ENCODE peak calls at places on chromosomes 16 and 17, in six cellular contexts. O is mesenchymal stem cell, B is IMR-90, Z is neuronal stem cell, E is trophoblast cell, Q is H9. S is an unnamed sample.

GRCh38 chr17:11178576-11178975 is 62.4 kb upstream of the SHISA6 start:
- DNase-seq in O (no peak), B (no peak), Z (no peak), E (peak), Q (no peak), S (no peak)

GRCh38 chr16:72908362-72908838 is 139.5 kb downstream of the ZFHX3 start:
- DNase-seq in O (no peak), B (no peak), Z (no peak), E (peak), Q (no peak), S (no peak)

GRCh38 chr16:23514381-23515152 is 4.3 kb upstream of the GGA2 start:
- DNase-seq in O (no peak), B (no peak), Z (no peak), E (no peak), Q (no peak), S (no peak)

GRCh38 chr17:15412606-15413005 is 54.8 kb downstream of the CDRT4 start:
- DNase-seq in O (no peak), B (no peak), Z (no peak), E (peak), Q (no peak), S (no peak)

GRCh38 chr17:41301916-41302901 is at the start of gene KRTAP29-1:
- DNase-seq in O (no peak), B (no peak), Z (no peak), E (no peak), Q (no peak), S (no peak)

GRCh38 chr17:2191785-2192184 is 111.8 kb downstream of the SMG6 start:
- DNase-seq in O (peak), B (no peak), Z (no peak), E (no peak), Q (no peak), S (no peak)

GRCh38 chr16:57882797-57883196 is 80.5 kb upstream of the KIFC3 start:
- DNase-seq in O (no peak), B (peak), Z (no peak), E (no peak), Q (no peak), S (no peak)

GRCh38 chr17:82050761-82051641 is 610 bp downstream of the RFNG start:
- DNase-seq in O (no peak), B (no peak), Z (no peak), E (no peak), Q (no peak), S (no peak)

GRCh38 chr16:50902457-50902856 is 160.6 kb downstream of the CYLD start:
- DNase-seq in O (no peak), B (no peak), Z (no peak), E (no peak), Q (no peak), S (no peak)

GRCh38 chr16:79843631-79844043 is 243.1 kb upstream of the MAF start:
- DNase-seq in O (no peak), B (no peak), Z (no peak), E (peak), Q (no peak), S (no peak)

GRCh38 chr17:81608082-81608481 is 28.8 kb downstream of the NPLOC4 start:
- DNase-seq in O (no peak), B (peak), Z (no peak), E (no peak), Q (no peak), S (no peak)

GRCh38 chr16:2474877-2475412 is at the start of gene TBC1D24:
- DNase-seq in O (peak), B (peak), Z (peak), E (peak), Q (peak), S (no peak)

GRCh38 chr16:57708168-57708567 is 13.6 kb downstream of the DRC7 start:
- DNase-seq in O (no peak), B (peak), Z (no peak), E (no peak), Q (no peak), S (no peak)

GRCh38 chr16:50021509-50021908 is 3.5 kb upstream of the CNEP1R1 start:
- DNase-seq in O (no peak), B (no peak), Z (peak), E (peak), Q (peak), S (no peak)

GRCh38 chr17:50271173-50271750 is 3.0 kb upstream of the TMEM92 start:
- DNase-seq in O (peak), B (peak), Z (no peak), E (no peak), Q (no peak), S (peak)

GRCh38 chr16:54597222-54597621 is 310.6 kb upstream of the IRX3 start:
- DNase-seq in O (no peak), B (no peak), Z (no peak), E (no peak), Q (no peak), S (no peak)

GRCh38 chr16:54462151-54462651 is 175.6 kb upstream of the IRX3 start:
- DNase-seq in O (no peak), B (no peak), Z (no peak), E (no peak), Q (no peak), S (no peak)

GRCh38 chr16:57651344-57652333 is 16.5 kb upstream of the ADGRG3 start:
- DNase-seq in O (no peak), B (no peak), Z (no peak), E (no peak), Q (no peak), S (no peak)

GRCh38 chr16:49528035-49528434 is 154.4 kb downstream of the C16orf78 start:
- DNase-seq in O (peak), B (no peak), Z (no peak), E (no peak), Q (no peak), S (no peak)

GRCh38 chr16:4200000-4200780 is 41.7 kb downstream of the SRL start:
- DNase-seq in O (peak), B (peak), Z (peak), E (peak), Q (peak), S (peak)

GRCh38 chr17:66711936-66712335 is 123.0 kb upstream of the CACNG5 start:
- DNase-seq in O (no peak), B (no peak), Z (no peak), E (no peak), Q (peak), S (no peak)

GRCh38 chr16:86363057-86363490 is 147.3 kb upstream of the FOXF1 start:
- DNase-seq in O (peak), B (peak), Z (no peak), E (no peak), Q (no peak), S (no peak)

GRCh38 chr17:851986-852385 is 69.8 kb downstream of the MRM3 start:
- DNase-seq in O (no peak), B (no peak), Z (no peak), E (no peak), Q (no peak), S (no peak)

GRCh38 chr17:50311112-50311460 is 34.8 kb upstream of the XYLT2 start:
- DNase-seq in O (no peak), B (no peak), Z (no peak), E (no peak), Q (no peak), S (no peak)

GRCh38 chr16:80197790-80198201 is 343.0 kb upstream of the DYNLRB2 start:
- DNase-seq in O (peak), B (peak), Z (no peak), E (peak), Q (no peak), S (no peak)

GRCh38 chr17:28346746-28347246 is 10.5 kb downstream of the POLDIP2 start:
- DNase-seq in O (peak), B (no peak), Z (no peak), E (peak), Q (peak), S (no peak)

GRCh38 chr16:74448990-74449389 is 27.7 kb upstream of the CLEC18B start:
- DNase-seq in O (peak), B (peak), Z (no peak), E (peak), Q (no peak), S (no peak)

GRCh38 chr17:49887086-49887743 is 39.3 kb upstream of the TAC4 start:
- DNase-seq in O (no peak), B (no peak), Z (no peak), E (peak), Q (peak), S (no peak)

GRCh38 chr17:17740627-17741237 is 59.5 kb downstream of the RAI1 start:
- DNase-seq in O (no peak), B (no peak), Z (no peak), E (no peak), Q (peak), S (no peak)

GRCh38 chr16:85699224-85699558 is 10.4 kb upstream of the GINS2 start:
- DNase-seq in O (no peak), B (no peak), Z (no peak), E (no peak), Q (peak), S (peak)

GRCh38 chr17:50459756-50460155 is 8.9 kb downstream of the CHAD start:
- DNase-seq in O (no peak), B (no peak), Z (no peak), E (no peak), Q (no peak), S (no peak)

GRCh38 chr17:3916013-3916696 is at the start of gene P2RX1:
- DNase-seq in O (no peak), B (no peak), Z (no peak), E (no peak), Q (no peak), S (no peak)

GRCh38 chr17:51702963-51703362 is 442.6 kb downstream of the UTP18 start:
- DNase-seq in O (no peak), B (no peak), Z (no peak), E (no peak), Q (no peak), S (no peak)

GRCh38 chr16:72561-73537 is at the start of gene RHBDF1:
- DNase-seq in O (peak), B (peak), Z (peak), E (peak), Q (peak), S (no peak)

GRCh38 chr17:45046536-45047125 is 4.8 kb downstream of the DCAKD start:
- DNase-seq in O (peak), B (peak), Z (no peak), E (peak), Q (no peak), S (no peak)

GRCh38 chr16:14629612-14629918 is 495 bp downstream of the PARN start:
- DNase-seq in O (peak), B (no peak), Z (no peak), E (peak), Q (no peak), S (no peak)
- H2BK120ac ChIP-seq in O (peak), B (no peak), Z (no peak), E (peak), Q (no peak), S (no peak)

GRCh38 chr17:67974598-67975066 is 21.6 kb downstream of the C17orf58 start:
- DNase-seq in O (no peak), B (no peak), Z (peak), E (no peak), Q (peak), S (peak)

GRCh38 chr17:67970783-67971182 is 25.5 kb downstream of the C17orf58 start:
- DNase-seq in O (no peak), B (no peak), Z (no peak), E (no peak), Q (no peak), S (no peak)

GRCh38 chr17:67974186-67974585 is 22.1 kb downstream of the C17orf58 start:
- DNase-seq in O (peak), B (no peak), Z (no peak), E (no peak), Q (peak), S (no peak)
- H2BK120ac ChIP-seq in O (no peak), B (no peak), Z (no peak), E (no peak), Q (no peak), S (peak)

DNA sequence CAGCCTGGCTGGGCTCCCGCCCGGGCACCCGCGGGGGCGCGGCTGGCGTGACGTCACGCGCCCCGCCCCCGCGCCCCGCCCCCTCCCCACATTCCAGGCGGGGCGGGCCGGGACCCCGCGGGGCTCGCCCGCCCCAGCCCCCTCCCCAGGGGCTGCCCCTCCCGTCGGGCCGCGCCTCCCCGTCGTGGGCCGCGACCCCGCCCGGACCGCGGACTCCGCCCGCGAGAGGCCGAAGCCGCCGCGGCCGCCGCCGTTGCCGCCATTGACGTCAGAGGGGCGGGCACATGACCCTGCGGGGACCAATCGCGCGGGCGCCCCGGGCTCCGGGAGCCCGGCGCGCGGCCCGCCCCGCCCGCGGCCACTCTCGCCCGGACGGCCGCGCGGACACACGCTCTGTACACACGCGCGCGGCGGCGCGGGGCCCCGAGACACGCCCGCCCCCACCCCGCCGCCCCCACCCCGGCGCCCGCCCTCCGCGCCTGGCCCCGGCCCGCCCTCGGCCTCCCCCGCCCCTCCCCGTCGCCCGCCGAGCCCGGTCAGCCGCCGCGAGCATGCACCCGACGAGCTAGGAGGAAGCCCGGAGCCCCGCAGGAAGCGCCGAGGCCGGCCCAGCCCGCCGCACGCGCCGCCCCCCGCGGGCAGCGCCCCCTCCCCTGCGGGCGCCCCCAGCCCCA is at the start of gene CMIP:
- DNase-seq in O (peak), B (peak), Z (peak), E (peak), Q (peak), S (peak)
- H2BK120ac ChIP-seq in O (peak), B (peak), Z (no peak), E (peak), Q (no peak), S (no peak)

DNA sequence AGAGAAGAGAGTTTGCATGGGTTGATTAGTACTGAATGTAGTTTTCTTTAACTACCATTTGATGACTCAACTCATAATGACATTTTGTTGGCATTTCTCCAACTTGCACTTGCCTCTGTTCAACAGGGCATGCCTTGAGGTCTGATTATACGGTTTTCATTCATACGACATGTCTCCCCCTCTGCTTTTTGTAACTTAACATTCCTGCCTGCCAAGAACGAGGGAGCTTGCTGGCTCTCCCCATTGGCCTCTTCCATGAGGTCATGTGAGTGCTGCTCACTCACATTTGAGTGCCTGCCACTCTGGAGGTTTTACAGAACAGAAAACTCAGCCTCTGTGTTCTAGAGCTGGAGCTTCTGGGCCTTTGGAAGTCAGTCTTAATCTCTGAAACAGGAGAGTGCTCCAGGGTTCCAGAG is 19.7 kb downstream of the MAP2K6 start:
- DNase-seq in O (peak), B (peak), Z (no peak), E (no peak), Q (no peak), S (no peak)
- H2BK120ac ChIP-seq in O (no peak), B (no peak), Z (no peak), E (no peak), Q (no peak), S (no peak)

GRCh38 chr16:30951193-30951592 is 2.3 kb downstream of the ORAI3 start:
- DNase-seq in O (no peak), B (no peak), Z (no peak), E (no peak), Q (no peak), S (no peak)
- H2BK120ac ChIP-seq in O (no peak), B (no peak), Z (no peak), E (no peak), Q (no peak), S (no peak)

DNA sequence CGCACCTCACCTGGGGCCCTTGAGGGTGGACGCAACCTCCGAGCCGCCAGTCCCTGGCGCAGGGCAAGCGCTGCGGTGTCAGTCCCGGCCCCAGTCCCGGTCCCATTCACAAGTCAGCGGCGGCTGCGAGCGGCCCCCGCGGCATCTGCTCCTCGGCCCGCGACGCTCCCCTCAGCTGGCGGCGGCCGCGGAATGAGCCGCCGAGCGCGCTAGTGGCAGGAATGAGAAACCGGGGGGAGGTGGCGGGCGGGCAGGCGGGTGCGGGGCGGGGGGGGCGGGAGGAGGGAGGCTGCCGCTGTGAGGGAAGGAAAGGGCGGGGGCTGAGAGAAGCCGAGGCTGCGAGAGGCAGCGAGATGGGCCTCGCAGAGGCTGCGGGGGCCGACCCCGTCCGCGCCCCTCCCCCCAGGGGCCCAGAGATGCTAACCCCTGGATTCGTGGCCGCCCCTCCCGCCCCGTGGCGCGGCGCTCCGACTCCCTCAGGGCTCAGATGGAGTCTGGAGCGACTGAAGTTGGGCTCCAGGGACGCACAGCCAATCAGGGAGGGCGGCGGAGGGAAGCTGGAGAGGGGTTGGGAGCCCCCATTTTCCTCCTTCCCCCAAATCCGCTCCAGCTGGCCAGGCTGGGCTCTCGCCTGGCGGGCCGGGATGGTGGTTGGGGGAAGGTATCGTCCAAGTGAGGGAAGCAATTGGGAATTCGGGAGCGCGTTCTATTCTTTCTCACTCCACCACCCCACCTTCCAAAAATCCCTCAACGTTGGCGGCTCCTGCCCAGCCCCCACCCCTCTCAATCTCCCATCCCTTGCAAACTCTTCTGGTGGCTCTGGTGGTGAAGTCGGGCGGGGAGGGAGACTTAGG is at the start of gene CDH11:
- DNase-seq in O (peak), B (peak), Z (peak), E (no peak), Q (peak), S (peak)
- H2BK120ac ChIP-seq in O (peak), B (peak), Z (peak), E (peak), Q (no peak), S (no peak)

DNA sequence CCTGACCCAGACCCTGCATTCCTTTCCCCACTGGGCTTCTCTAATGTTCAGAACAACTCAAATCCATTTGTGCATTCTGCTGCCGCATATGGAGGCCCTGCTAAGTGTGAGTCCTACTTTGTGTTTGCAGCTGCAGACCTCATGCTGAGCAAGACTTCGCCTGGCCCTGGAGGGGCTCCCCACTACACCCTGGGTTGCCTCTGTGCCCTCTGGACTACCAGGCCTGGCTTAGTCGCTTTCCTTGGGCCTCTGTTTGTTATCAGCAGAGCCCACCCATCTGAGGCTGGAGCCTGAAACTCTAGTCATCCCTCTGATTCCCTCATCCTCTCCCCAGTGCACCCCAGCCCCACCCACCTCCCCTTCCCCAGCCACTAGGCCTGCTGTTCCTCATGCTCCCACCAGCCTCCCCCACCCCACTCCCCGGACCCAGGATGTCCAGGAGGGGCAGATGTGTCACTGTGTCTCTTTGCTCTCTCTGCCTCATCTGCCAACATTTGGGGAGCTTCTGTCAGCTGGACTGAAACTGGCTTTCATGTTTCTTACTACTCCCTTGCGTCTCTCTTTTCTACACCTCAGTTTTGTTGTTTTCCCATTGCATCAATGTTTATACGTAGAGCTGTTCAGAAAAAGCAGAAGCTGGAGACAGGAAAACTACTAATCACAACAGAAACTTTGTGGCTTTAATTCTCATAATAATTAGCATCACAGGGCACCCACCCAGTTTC is 17.8 kb upstream of the CD300E start:
- DNase-seq in O (no peak), B (no peak), Z (no peak), E (peak), Q (no peak), S (no peak)
- H2BK120ac ChIP-seq in O (no peak), B (no peak), Z (no peak), E (no peak), Q (no peak), S (no peak)

DNA sequence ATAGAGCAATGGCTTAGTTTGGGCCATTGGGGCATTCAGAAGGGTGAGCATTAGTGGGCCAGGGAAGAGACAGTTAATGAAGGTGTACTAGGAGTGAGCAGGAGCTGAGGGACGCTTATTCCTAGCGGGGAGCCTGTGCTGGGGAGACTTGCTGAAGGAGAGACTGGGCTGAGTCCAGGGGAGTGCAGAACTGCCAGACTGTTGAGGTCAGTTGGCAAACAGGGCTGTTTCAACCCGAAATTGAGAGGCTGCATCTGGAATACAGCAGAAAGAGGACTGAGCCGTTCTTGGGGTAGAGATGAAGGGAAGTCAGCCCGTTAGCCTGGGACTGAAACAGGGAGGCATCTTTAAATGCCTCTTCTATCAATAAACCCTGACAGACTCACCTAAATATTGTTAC is 33.2 kb downstream of the MAP2K6 start:
- DNase-seq in O (no peak), B (no peak), Z (no peak), E (no peak), Q (no peak), S (no peak)
- H2BK120ac ChIP-seq in O (no peak), B (no peak), Z (no peak), E (no peak), Q (no peak), S (peak)

S was measured in H1.